ENCODE peak calls at places on chromosomes 11 and 22, in six cellular contexts. I, T, Q, W, L and A are unnamed samples.

GRCh38 chr11:69343401-69344321 is 49.7 kb downstream of the MYEOV start:
- DNase-seq in T (no peak), W (no peak), I (no peak), Q (no peak), L (peak; percentile 15), A (no peak)

GRCh38 chr11:35237345-35237744 is 98.4 kb downstream of the CD44 start:
- DNase-seq in W (no peak), L (no peak), I (no peak), T (no peak), Q (no peak), A (no peak)

GRCh38 chr11:9859491-9860305 is 195.8 kb downstream of the SWAP70 start:
- DNase-seq in W (peak; percentile 79), Q (no peak), L (no peak), I (peak; percentile 24), T (no peak), A (peak; percentile 40)

GRCh38 chr11:3122775-3123201 is 42.3 kb downstream of the OSBPL5 start:
- DNase-seq in W (no peak), L (no peak), T (no peak), Q (no peak), I (no peak), A (no peak)

GRCh38 chr11:299081-299891 is at the start of gene IFITM5:
- DNase-seq in W (no peak), T (no peak), Q (no peak), L (no peak), I (no peak), A (no peak)

GRCh38 chr11:17102447-17102846 is 25.0 kb upstream of the RPS13 start:
- DNase-seq in Q (no peak), T (no peak), W (no peak), L (no peak), I (peak; percentile 16), A (no peak)

GRCh38 chr22:49825436-49825835 is 2.2 kb downstream of the BRD1 start:
- DNase-seq in I (peak; percentile 21), W (peak; percentile 30), Q (no peak), L (no peak), T (no peak), A (no peak)

GRCh38 chr11:130344846-130345245 is 30.1 kb upstream of the ZBTB44 start:
- DNase-seq in I (no peak), W (no peak), L (no peak), Q (no peak), T (no peak), A (no peak)

GRCh38 chr11:63782749-63783148 is 14.2 kb upstream of the ZFTA start:
- DNase-seq in T (no peak), Q (no peak), L (no peak), W (no peak), I (no peak), A (no peak)

GRCh38 chr22:50473855-50474671 is 772 bp downstream of the SBF1 start:
- DNase-seq in W (peak; percentile 49), I (peak; percentile 52), Q (no peak), T (peak; percentile 42), L (no peak), A (peak; percentile 8)

GRCh38 chr11:132220464-132220863 is 850.0 kb downstream of the NTM start:
- DNase-seq in Q (no peak), I (peak; percentile 34), T (no peak), W (peak; percentile 93), L (no peak), A (peak; percentile 86)

GRCh38 chr11:31355131-31355530 is 14.4 kb downstream of the DCDC1 start:
- DNase-seq in W (no peak), L (no peak), Q (no peak), I (peak; percentile 33), T (no peak), A (no peak)

GRCh38 chr11:3159296-3160190 is 5.6 kb downstream of the OSBPL5 start:
- DNase-seq in L (peak; percentile 68), W (no peak), T (no peak), Q (no peak), I (no peak), A (no peak)

GRCh38 chr11:3781423-3781822 is 15.9 kb downstream of the NUP98 start:
- DNase-seq in L (no peak), I (peak; percentile 13), Q (no peak), W (no peak), T (no peak), A (no peak)

GRCh38 chr11:108224908-108225786 is 2.3 kb downstream of the ATM start:
- DNase-seq in W (no peak), Q (no peak), I (no peak), T (no peak), L (no peak), A (no peak)

GRCh38 chr11:111730871-111731591 is 35.2 kb downstream of the PPP2R1B start:
- DNase-seq in W (peak; percentile 92), T (no peak), L (no peak), Q (peak; percentile 62), I (no peak), A (peak; percentile 77)

GRCh38 chr11:120363436-120363835 is 27.2 kb downstream of the ARHGEF12 start:
- DNase-seq in Q (no peak), I (no peak), W (no peak), L (no peak), T (no peak), A (no peak)

GRCh38 chr11:76574406-76574805 is 96.1 kb downstream of the LRRC32 start:
- DNase-seq in I (no peak), L (no peak), T (no peak), W (peak; percentile 37), Q (no peak), A (no peak)

GRCh38 chr11:8790964-8791363 is 108.4 kb downstream of the RPL27A start:
- DNase-seq in Q (no peak), I (no peak), L (no peak), T (no peak), W (no peak), A (no peak)

GRCh38 chr22:36730176-36730858 is 26.8 kb upstream of the CACNG2 start:
- DNase-seq in L (no peak), W (no peak), I (no peak), T (no peak), Q (no peak), A (no peak)

GRCh38 chr22:35023692-35024363 is 42.1 kb upstream of the ISX start:
- DNase-seq in Q (peak; percentile 48), L (peak; percentile 60), I (peak; percentile 43), W (peak; percentile 6), T (peak; percentile 83), A (no peak)

GRCh38 chr11:100152751-100153150 is 534.3 kb upstream of the ARHGAP42 start:
- DNase-seq in L (no peak), I (no peak), T (no peak), W (peak; percentile 3), Q (no peak), A (no peak)

GRCh38 chr11:133041165-133041564 is 491.1 kb downstream of the OPCML start:
- DNase-seq in I (no peak), L (no peak), W (no peak), Q (no peak), T (no peak), A (no peak)

GRCh38 chr11:122128146-122128545 is 12.1 kb upstream of the BLID start:
- DNase-seq in I (no peak), T (no peak), W (no peak), Q (no peak), L (no peak), A (no peak)

GRCh38 chr11:77374611-77375031 is 73.1 kb upstream of the GDPD4 start:
- DNase-seq in I (no peak), L (no peak), T (no peak), W (peak; percentile 28), Q (no peak), A (no peak)

GRCh38 chr22:27108425-27109114 is 451.2 kb downstream of the MIAT start:
- DNase-seq in W (no peak), Q (peak; percentile 45), T (no peak), I (peak; percentile 47), L (no peak), A (no peak)

GRCh38 chr11:126416542-126417090 is 61.1 kb downstream of the ST3GAL4 start:
- DNase-seq in Q (no peak), W (peak; percentile 85), L (peak; percentile 91), T (peak; percentile 80), I (peak; percentile 89), A (peak; percentile 34)
- H3K4me3 ChIP-seq in Q (no peak overlapping the region), W (peak overlapping the region; percentile 31), L (peak overlapping the region; percentile 51), T (peak overlapping the region; percentile 48), I (peak overlapping the region; percentile 55), A (peak overlapping the region; percentile 45)

GRCh38 chr11:12942157-12942556 is 67.0 kb upstream of the RASSF10 start:
- DNase-seq in Q (no peak), L (no peak), I (no peak), T (no peak), W (peak; percentile 87), A (peak; percentile 71)
- TF ChIP-seq CTCF in Q (no peak), L (no peak), I (no peak), T (no peak), W (peak; percentile 42), A (peak; percentile 56)

DNA sequence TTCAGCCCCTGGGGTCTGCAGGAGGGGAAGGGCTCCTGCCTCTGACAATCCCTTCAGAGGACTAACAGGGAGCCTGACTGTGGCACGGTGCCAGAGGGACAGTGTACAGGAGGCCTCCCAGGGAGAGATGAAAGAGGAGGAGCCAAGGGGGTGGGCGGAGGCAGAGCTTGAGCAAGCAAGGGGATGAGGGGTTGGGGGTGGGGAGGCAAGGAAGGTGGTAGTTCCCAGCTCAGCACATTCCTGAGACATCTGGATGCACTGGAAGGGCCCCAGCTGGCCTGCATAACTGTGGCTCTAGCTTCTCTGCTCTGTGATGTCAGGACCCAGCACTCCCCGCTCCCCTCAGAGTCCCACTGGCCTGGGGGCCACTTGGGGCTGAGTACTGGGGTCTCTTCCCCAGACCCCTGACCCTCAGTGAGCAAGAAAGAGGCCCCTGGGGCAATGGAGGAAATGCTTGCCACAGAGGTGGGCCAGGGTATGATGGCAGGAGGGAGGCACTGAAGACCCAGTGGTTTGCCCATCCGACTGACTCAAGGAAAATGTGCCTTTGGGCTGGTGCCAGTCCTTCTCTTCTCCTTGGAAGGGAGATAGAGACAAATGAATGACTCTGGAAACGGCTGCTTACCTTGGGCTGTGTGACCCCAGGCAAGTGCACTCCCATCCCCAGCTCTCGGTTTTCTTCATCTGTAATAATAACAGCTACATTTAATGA is 13.3 kb downstream of the CREB3L1 start:
- DNase-seq in W (peak; percentile 96), L (peak; percentile 78), Q (peak; percentile 56), T (peak; percentile 72), I (peak; percentile 99), A (peak; percentile 87)
- H3K4me3 ChIP-seq in W (no peak overlapping the region), L (no peak overlapping the region), Q (no peak overlapping the region), T (no peak overlapping the region), I (peak overlapping the region; percentile 32), A (no peak overlapping the region)

GRCh38 chr11:19739872-19740271 is 27.2 kb downstream of the NAV2 start:
- DNase-seq in Q (peak; percentile 13), I (peak; percentile 41), L (no peak), T (peak; percentile 37), W (peak; percentile 22), A (no peak)
- TF ChIP-seq CTCF in Q (peak; percentile 31), I (peak; percentile 39), L (no peak), T (peak; percentile 65), W (peak; percentile 49), A (peak; percentile 55)

DNA sequence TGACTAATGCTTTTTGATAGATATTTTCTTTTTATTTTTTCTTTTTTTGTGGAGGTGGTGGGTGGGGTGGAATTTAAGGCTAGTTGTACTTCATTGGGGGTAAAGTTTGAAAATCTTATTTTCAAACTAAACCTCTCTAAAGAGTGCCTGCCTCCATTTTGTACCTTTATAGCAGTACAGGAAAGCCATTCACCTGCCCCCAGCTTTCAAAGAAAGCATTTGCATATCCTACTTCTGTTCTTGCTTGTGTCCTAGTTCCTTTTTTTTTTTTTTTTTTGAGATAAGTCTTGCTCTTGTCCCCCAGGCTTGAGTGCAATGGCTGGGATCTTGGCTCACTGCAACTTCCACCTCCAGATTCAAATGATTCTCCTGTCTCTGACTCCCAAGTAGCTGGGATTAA is 766.2 kb upstream of the LRRC4C start:
- DNase-seq in T (no peak), W (no peak), L (no peak), I (no peak), Q (no peak), A (no peak)
- H3K4me3 ChIP-seq in T (no peak overlapping the region), W (no peak overlapping the region), L (no peak overlapping the region), I (no peak overlapping the region), Q (no peak overlapping the region), A (no peak overlapping the region)

GRCh38 chr11:95545116-95545875 is 244.3 kb downstream of the FAM76B start:
- DNase-seq in W (no peak), Q (no peak), L (no peak), T (peak; percentile 26), I (no peak), A (no peak)
- TF ChIP-seq CTCF in W (peak; percentile 8), Q (no peak), L (no peak), T (no peak), I (peak; percentile 4), A (no peak)